ENCODE peak calls at places on chromosome 7, in nine cellular contexts. Q, R, Z, J, V, L, D, G and B are unnamed samples.

GRCh38 chr7:78472519-78472918 is 673.9 kb downstream of the PHTF2 start:
- DNase-seq in G (peak), D (peak), V (no peak), L (no peak), J (no peak), R (no peak), Q (no peak), Z (no peak), B (peak)

GRCh38 chr7:117072620-117073118 is 119.4 kb downstream of the ST7 start:
- DNase-seq in Q (no peak), R (no peak), V (no peak), L (no peak), J (no peak), D (no peak), G (no peak), Z (no peak), B (peak)

GRCh38 chr7:42925630-42926029 is 6.3 kb downstream of the PSMA2 start:
- DNase-seq in Q (no peak), G (no peak), Z (no peak), R (no peak), L (no peak), V (no peak), J (no peak), D (no peak), B (no peak)

GRCh38 chr7:74115326-74115725 is 31.7 kb downstream of the LIMK1 start:
- DNase-seq in D (no peak), V (no peak), L (peak), R (no peak), Z (no peak), J (no peak), G (no peak), Q (no peak), B (no peak)

GRCh38 chr7:121510302-121510701 is 114.2 kb upstream of the FAM3C start:
- DNase-seq in V (no peak), R (no peak), G (no peak), D (no peak), Q (peak), Z (no peak), L (no peak), J (no peak), B (no peak)

GRCh38 chr7:88357295-88357694 is 50.6 kb upstream of the STEAP4 start:
- DNase-seq in J (no peak), L (peak), R (no peak), V (no peak), Z (no peak), G (no peak), D (no peak), Q (no peak), B (peak)

GRCh38 chr7:144164784-144165183 is 18.5 kb upstream of the CTAGE4 start:
- DNase-seq in V (no peak), Q (no peak), D (no peak), J (no peak), G (no peak), R (no peak), Z (no peak), L (no peak), B (no peak)

GRCh38 chr7:106501605-106502580 is 159.1 kb downstream of the CCDC71L start:
- DNase-seq in J (no peak), D (no peak), Z (no peak), G (no peak), R (no peak), Q (no peak), L (no peak), V (no peak), B (no peak)

GRCh38 chr7:326845-327304 is 36.9 kb downstream of the FOXL3 start:
- DNase-seq in R (no peak), J (no peak), G (peak), D (no peak), Q (no peak), Z (no peak), V (no peak), L (no peak), B (peak)

GRCh38 chr7:44712012-44712411 is 36.6 kb upstream of the ZMIZ2 start:
- DNase-seq in L (no peak), R (no peak), Q (no peak), Z (no peak), V (peak), G (peak), D (no peak), J (no peak), B (peak)

GRCh38 chr7:381211-382117 is 91.5 kb downstream of the FOXL3 start:
- DNase-seq in J (no peak), G (no peak), V (peak), Q (peak), R (no peak), L (no peak), Z (peak), D (no peak), B (no peak)

GRCh38 chr7:27156508-27156898 is at the start of gene HOXA7:
- DNase-seq in R (peak), G (no peak), J (no peak), D (no peak), V (peak), Q (no peak), Z (no peak), L (peak), B (no peak)

GRCh38 chr7:116801092-116801710 is 61.2 kb upstream of the CAPZA2 start:
- DNase-seq in D (no peak), L (no peak), G (peak), R (peak), Q (no peak), Z (no peak), J (no peak), V (no peak), B (peak)

GRCh38 chr7:80185571-80185970 is 50.9 kb downstream of the GNAI1 start:
- DNase-seq in R (no peak), G (no peak), V (no peak), L (no peak), Q (no peak), Z (no peak), D (no peak), J (no peak), B (no peak)

DNA sequence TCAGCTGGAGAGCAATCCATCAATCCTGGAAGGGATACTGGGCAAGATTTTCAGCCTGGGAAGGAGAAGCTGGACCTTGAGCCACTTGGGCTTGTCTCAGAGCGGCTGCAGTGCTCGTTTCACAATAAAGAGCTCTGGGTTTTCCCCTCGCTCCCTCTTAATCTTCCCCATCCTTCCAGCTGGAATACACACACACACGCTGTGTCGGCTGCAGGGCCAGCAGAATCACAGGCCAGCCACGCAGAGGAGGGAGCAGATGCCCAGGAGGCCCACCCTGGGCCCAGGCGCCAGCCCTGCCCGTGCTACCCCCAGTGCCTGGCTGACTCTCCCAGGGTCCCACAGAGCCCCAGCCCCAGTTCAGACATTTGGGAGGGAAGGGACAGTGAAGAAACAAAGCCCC is 255.1 kb downstream of the TNS3 start:
- DNase-seq in Q (no peak), V (no peak), J (no peak), R (no peak), Z (no peak), D (peak), L (no peak), G (no peak), B (no peak)
- H3K4me3 ChIP-seq in Q (no peak), V (no peak), J (no peak), R (no peak), Z (no peak), D (peak), L (no peak), G (no peak), B (no peak)

GRCh38 chr7:64787295-64787694 is 6.9 kb upstream of the ZNF138 start:
- DNase-seq in R (no peak), D (no peak), Z (no peak), L (no peak), V (no peak), Q (no peak), G (no peak), J (no peak), B (no peak)
- H3K4me3 ChIP-seq in R (no peak), D (no peak), Z (no peak), L (no peak), V (no peak), Q (no peak), G (no peak), J (no peak), B (no peak)

DNA sequence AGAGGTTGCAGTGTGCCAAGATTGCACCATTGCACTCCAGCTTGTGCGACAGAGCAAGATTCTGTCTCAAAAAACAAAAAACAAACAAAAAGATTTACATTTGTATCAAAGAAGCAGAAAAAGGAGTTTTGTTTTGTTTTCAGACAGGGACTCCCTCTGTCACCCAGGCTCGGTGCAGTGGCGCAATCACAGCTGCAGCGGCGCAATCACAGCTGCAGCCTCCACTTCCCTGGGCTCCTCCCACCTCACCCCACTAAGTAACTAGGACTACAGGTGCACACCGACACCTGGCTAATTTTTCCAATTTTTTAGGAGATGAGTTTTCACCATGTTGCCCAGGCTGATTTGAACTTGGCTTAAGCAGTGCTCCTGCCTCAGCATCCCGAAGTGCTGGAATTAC is 1.8 kb downstream of the ARMC10 start:
- DNase-seq in G (no peak), Z (no peak), D (no peak), Q (no peak), J (no peak), R (no peak), L (no peak), V (no peak), B (no peak)
- H3K4me3 ChIP-seq in G (no peak), Z (no peak), D (no peak), Q (no peak), J (no peak), R (no peak), L (no peak), V (no peak), B (no peak)

GRCh38 chr7:135557455-135558336 is at the start of gene NUP205:
- DNase-seq in Q (peak), Z (peak), L (peak), D (peak), V (peak), R (peak), G (peak), J (peak), B (peak)
- H3K4me3 ChIP-seq in Q (peak), Z (peak), L (peak), D (peak), V (peak), R (peak), G (peak), J (peak), B (peak)

GRCh38 chr7:132430466-132430862 is 145.8 kb downstream of the PLXNA4 start:
- DNase-seq in L (no peak), Z (no peak), Q (no peak), J (no peak), G (no peak), V (no peak), D (no peak), R (no peak), B (no peak)
- H3K4me3 ChIP-seq in L (no peak), Z (no peak), Q (no peak), J (no peak), G (no peak), V (no peak), D (no peak), R (no peak), B (no peak)